ENCODE peak calls at places on chromosomes 3 and 15, in eight cellular contexts. H is tibial nerve, C is IMR-90, G is bronchial epithelial cell, V is pancreas, L is upper lobe of right lung, T is HCT116, Y is neural crest cell. Q is an unnamed sample.

GRCh38 chr3:64651791-64652241 is 36.0 kb downstream of the ADAMTS9 start:
- DNase-seq in T (no peak), C (no peak), G (no peak), Y (no peak), V (no peak), L (no peak), H (no peak), Q (no peak)

GRCh38 chr3:72997421-72997961 is 880 bp downstream of the PPP4R2 start:
- DNase-seq in Y (peak; percentile 18), H (no peak), T (peak; percentile 29), V (no peak), C (peak; percentile 64), L (no peak), G (peak; percentile 70), Q (peak; percentile 61)

GRCh38 chr3:65685621-65686020 is 353.1 kb downstream of the MAGI1 start:
- DNase-seq in V (no peak), T (no peak), H (no peak), G (no peak), Y (no peak), L (no peak), C (peak; percentile 51), Q (no peak)

GRCh38 chr3:196537319-196537984 is 22.3 kb upstream of the SMCO1 start:
- DNase-seq in Y (peak; percentile 50), G (peak; percentile 92), T (no peak), C (peak; percentile 13), L (no peak), V (no peak), H (peak; percentile 21), Q (peak; percentile 62)

GRCh38 chr3:101119535-101119934 is 126.3 kb upstream of the ABI3BP start:
- DNase-seq in G (peak; percentile 48), L (no peak), V (no peak), C (peak; percentile 92), H (no peak), Y (no peak), T (no peak), Q (no peak)

GRCh38 chr3:137194301-137194700 is 236.5 kb downstream of the IL20RB start:
- DNase-seq in L (no peak), G (no peak), H (no peak), C (no peak), T (no peak), V (no peak), Y (no peak), Q (no peak)

GRCh38 chr3:129893616-129894070 is at the start of gene TMCC1:
- DNase-seq in C (peak; percentile 64), L (peak; percentile 95), H (peak; percentile 66), Y (peak; percentile 68), T (peak; percentile 89), V (peak; percentile 97), G (peak; percentile 89), Q (peak; percentile 95)

GRCh38 chr15:70245932-70246622 is 148.4 kb upstream of the TLE3 start:
- DNase-seq in T (peak; percentile 35), G (peak; percentile 63), Y (no peak), H (no peak), L (peak; percentile 76), C (peak; percentile 11), V (peak; percentile 33), Q (no peak)

GRCh38 chr3:186888569-186888968 is 41.8 kb upstream of the ST6GAL1 start:
- DNase-seq in H (no peak), T (no peak), V (no peak), L (no peak), G (no peak), C (no peak), Y (no peak), Q (no peak)

GRCh38 chr15:34733621-34734020 is 21.2 kb downstream of the GJD2 start:
- DNase-seq in Y (no peak), C (no peak), L (no peak), T (no peak), G (no peak), V (no peak), H (no peak), Q (no peak)

GRCh38 chr3:15299036-15299435 is 33.4 kb downstream of the SH3BP5 start:
- DNase-seq in V (peak; percentile 77), C (no peak), Y (no peak), L (no peak), T (no peak), G (no peak), H (no peak), Q (no peak)

GRCh38 chr15:79089890-79090486 is 592 bp downstream of the RASGRF1 start:
- DNase-seq in V (peak; percentile 57), H (no peak), T (no peak), G (no peak), Y (no peak), L (peak; percentile 59), C (no peak), Q (no peak)

GRCh38 chr15:59931642-59932296 is 72.3 kb upstream of the FOXB1 start:
- DNase-seq in G (no peak), V (no peak), H (no peak), L (no peak), C (no peak), Y (no peak), T (no peak), Q (no peak)

GRCh38 chr3:109939817-109940216 is 602.5 kb upstream of the DPPA4 start:
- DNase-seq in H (no peak), T (no peak), G (no peak), V (no peak), L (no peak), Y (no peak), C (no peak), Q (no peak)

GRCh38 chr3:178845446-178846118 is 226.0 kb downstream of the ZMAT3 start:
- DNase-seq in C (no peak), T (no peak), L (no peak), H (no peak), V (no peak), Y (no peak), G (no peak), Q (no peak)

GRCh38 chr3:52742418-52743041 is 28.2 kb downstream of the NEK4 start:
- DNase-seq in V (no peak), Y (no peak), C (peak; percentile 34), T (peak; percentile 33), G (peak; percentile 48), H (no peak), L (no peak), Q (peak; percentile 63)

GRCh38 chr3:193735850-193736249 is 142.8 kb downstream of the OPA1 start:
- DNase-seq in V (no peak), L (no peak), H (no peak), Y (no peak), T (no peak), G (no peak), C (no peak), Q (no peak)

GRCh38 chr3:119147494-119147893 is 1.5 kb downstream of the TEX55 start:
- DNase-seq in T (no peak), G (no peak), H (no peak), L (no peak), C (no peak), V (no peak), Y (no peak), Q (no peak)

GRCh38 chr3:119145128-119145499 is 851 bp upstream of the TEX55 start:
- DNase-seq in T (no peak), G (no peak), V (no peak), Y (no peak), H (no peak), C (no peak), L (no peak), Q (no peak)

GRCh38 chr3:119146578-119147375 is 812 bp downstream of the TEX55 start:
- DNase-seq in H (no peak), C (no peak), Y (no peak), T (no peak), G (no peak), L (no peak), V (no peak), Q (no peak)

GRCh38 chr3:119148493-119149180 is 2.7 kb downstream of the TEX55 start:
- DNase-seq in Y (no peak), V (no peak), T (no peak), H (no peak), G (peak; percentile 83), C (peak; percentile 79), L (no peak), Q (no peak)

GRCh38 chr3:119145500-119146167 is at the start of gene TEX55:
- DNase-seq in G (peak; percentile 57), Y (no peak), V (peak; percentile 43), H (no peak), C (peak; percentile 61), L (peak; percentile 60), T (peak; percentile 10), Q (peak; percentile 76)
- TF ChIP-seq CTCF in G (peak; percentile 74), Y (peak; percentile 73), V (peak; percentile 32), H (peak; percentile 37), C (peak; percentile 76), L (peak; percentile 50), T (peak; percentile 68), Q (peak; percentile 28)

GRCh38 chr3:152279474-152279873 is 10.7 kb downstream of the MBNL1 start:
- DNase-seq in Y (no peak), C (no peak), G (no peak), H (no peak), L (no peak), V (no peak), T (no peak), Q (no peak)
- TF ChIP-seq CTCF in Y (no peak), C (no peak), G (no peak), H (no peak), L (no peak), V (no peak), T (no peak), Q (no peak)

DNA sequence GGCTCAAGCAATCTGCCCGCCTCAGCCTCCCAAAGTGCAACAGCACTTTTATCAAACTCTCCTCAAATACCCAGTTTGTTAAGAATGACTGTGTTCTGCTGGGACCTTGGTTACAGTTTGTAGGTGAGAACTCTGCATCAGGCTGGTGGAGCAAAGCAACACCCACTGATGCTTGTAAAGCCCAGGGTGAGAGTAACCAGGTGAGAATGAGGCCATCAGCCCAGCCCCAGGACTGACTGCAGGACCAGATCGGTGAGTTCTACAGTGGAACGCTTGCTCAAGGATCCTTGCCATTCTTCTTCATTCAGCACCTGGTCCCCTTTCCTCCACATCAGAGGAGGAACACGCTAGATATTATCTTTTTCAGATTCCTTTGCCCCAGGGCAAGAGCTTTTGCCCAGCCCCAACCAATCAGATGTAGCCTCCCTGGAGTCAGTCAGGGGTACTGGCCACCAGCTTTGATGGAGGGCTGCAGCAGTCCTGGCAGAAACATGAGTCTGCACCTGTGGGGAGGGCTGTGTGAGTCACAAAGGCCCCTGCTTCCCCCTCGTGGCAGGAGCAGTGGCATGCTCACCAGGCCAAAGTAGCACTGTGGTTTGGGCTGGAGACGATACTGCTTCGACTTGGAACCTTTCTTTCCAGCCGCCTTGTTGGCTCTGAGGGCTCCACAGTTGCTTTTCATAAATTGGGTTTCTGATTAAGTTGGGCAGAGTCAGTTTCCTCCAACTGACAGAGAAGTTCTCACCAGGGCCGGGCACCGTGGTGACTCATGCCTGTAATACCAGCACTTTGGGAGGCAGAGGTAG is 3.5 kb upstream of the SHISA5 start:
- DNase-seq in L (peak; percentile 77), C (peak; percentile 67), V (peak; percentile 37), G (peak; percentile 80), Y (peak; percentile 23), T (peak; percentile 87), H (no peak), Q (peak; percentile 82)
- TF ChIP-seq CTCF in L (peak; percentile 49), C (peak; percentile 48), V (peak; percentile 26), G (peak; percentile 75), Y (peak; percentile 69), T (peak; percentile 66), H (no peak), Q (peak; percentile 67)

DNA sequence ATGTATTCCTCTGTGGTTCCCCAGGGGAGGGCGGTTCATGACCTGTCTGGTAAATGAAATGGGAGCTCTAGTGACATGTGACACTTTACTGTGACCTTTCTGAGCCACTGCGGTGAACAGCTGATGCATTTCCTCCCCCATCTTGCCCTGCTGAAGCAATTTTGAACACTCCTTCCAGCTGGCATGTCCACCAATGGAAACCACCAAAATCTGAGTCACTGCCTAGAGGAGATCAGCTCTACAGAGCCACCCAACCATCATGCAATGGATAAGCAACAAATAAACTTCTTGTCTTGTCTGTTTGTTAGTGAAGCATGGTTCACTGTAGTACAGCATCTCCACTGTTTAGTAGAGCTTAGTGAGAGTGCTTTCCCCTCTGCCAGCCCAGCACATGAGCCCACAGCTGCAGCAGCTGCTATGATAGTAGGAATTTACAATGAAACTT is 479.5 kb downstream of the NTRK3 start:
- DNase-seq in T (no peak), H (peak; percentile 22), C (peak; percentile 95), Y (no peak), G (no peak), L (no peak), V (no peak), Q (no peak)
- TF ChIP-seq CTCF in T (no peak), H (no peak), C (no peak), Y (no peak), G (no peak), L (no peak), V (no peak), Q (no peak)

Q was measured in GM13976.